ENCODE peak calls at places on chromosome 20, in ten cellular contexts. M is hepatocyte, A is RWPE1, O is heart left ventricle, H is left ventricle myocardium inferior, F is IMR-90, U is heart right ventricle, N is testis, J is neural crest cell, Z is psoas muscle. C is an unnamed sample.

GRCh38 chr20:60630609-60631008 is 621.5 kb upstream of the CDH4 start:
- DNase-seq in M (no peak), N (no peak), F (no peak), O (no peak), J (no peak), Z (no peak), H (no peak), A (peak; percentile 26), U (no peak), C (no peak)

GRCh38 chr20:21303872-21304586 is 898 bp downstream of the XRN2 start:
- DNase-seq in F (peak; percentile 18), A (no peak), U (no peak), O (no peak), H (no peak), J (no peak), M (no peak), Z (no peak), N (no peak), C (no peak)

GRCh38 chr20:32685541-32686529 is 12.1 kb upstream of the C20orf203 start:
- DNase-seq in H (peak; percentile 46), M (peak; percentile 84), N (no peak), O (peak; percentile 61), F (peak; percentile 93), U (peak; percentile 40), J (no peak), A (peak; percentile 82), Z (no peak), C (no peak)

GRCh38 chr20:38145094-38146075 is 19.7 kb downstream of the TGM2 start:
- DNase-seq in Z (no peak), U (no peak), N (no peak), H (no peak), A (no peak), F (peak; percentile 87), J (no peak), O (no peak), M (no peak), C (no peak)

GRCh38 chr20:56781108-56781739 is 152.1 kb downstream of the TFAP2C start:
- DNase-seq in H (no peak), J (no peak), Z (peak; percentile 77), N (no peak), A (no peak), U (no peak), O (no peak), F (no peak), M (no peak), C (no peak)

GRCh38 chr20:40675599-40676221 is 13.3 kb downstream of the MAFB start:
- DNase-seq in H (no peak), O (no peak), J (no peak), Z (no peak), U (no peak), N (no peak), M (no peak), A (no peak), F (no peak), C (no peak)

GRCh38 chr20:59827138-59828056 is 106.0 kb downstream of the SYCP2 start:
- DNase-seq in F (no peak), H (no peak), U (no peak), A (no peak), O (no peak), J (no peak), Z (no peak), M (no peak), N (peak; percentile 12), C (no peak)

GRCh38 chr20:62503414-62504178 is 27.8 kb upstream of the GATA5 start:
- DNase-seq in N (no peak), A (no peak), J (no peak), F (no peak), H (no peak), O (no peak), U (peak; percentile 9), M (no peak), Z (no peak), C (no peak)

DNA sequence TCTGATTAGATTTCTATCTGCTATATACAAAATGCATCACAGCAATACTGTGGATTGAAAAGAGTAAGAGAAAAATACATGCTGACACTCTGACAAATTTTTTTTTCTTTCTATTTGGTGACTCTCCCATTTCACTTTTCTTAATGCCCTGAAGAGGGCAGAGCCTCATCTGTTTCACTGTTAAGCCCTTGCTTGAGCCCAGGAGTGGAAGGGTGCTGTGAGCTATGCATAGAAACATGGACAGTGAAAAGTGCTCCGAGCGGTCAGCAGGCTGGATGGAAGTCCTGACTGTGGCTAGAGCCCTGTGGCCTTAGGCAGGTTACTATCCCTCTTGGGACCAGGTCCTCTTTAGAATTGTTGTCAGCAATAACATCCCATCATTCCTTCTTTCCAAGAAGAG is 17.4 kb upstream of the CSE1L start:
- DNase-seq in J (no peak), F (peak; percentile 41), M (peak; percentile 30), A (peak; percentile 34), H (no peak), O (no peak), N (no peak), Z (no peak), U (no peak), C (no peak)
- TF ChIP-seq CTCF in J (peak; percentile 52), F (peak; percentile 35), M (peak; percentile 33), A (peak; percentile 55), H (peak; percentile 24), O (peak; percentile 19), N (no peak), Z (no peak), U (no peak), C (peak; percentile 28)

GRCh38 chr20:47662483-47663353 is 122.6 kb downstream of the SULF2 start:
- DNase-seq in F (no peak), H (no peak), J (no peak), A (no peak), U (no peak), N (peak; percentile 37), M (no peak), Z (no peak), O (no peak), C (no peak)

GRCh38 chr20:47660983-47661711 is 124.1 kb downstream of the SULF2 start:
- DNase-seq in N (no peak), Z (no peak), H (no peak), J (no peak), A (no peak), M (no peak), O (no peak), U (no peak), F (no peak), C (no peak)

GRCh38 chr20:47660602-47660905 is 124.7 kb downstream of the SULF2 start:
- DNase-seq in Z (no peak), O (no peak), N (no peak), F (no peak), A (no peak), H (no peak), M (no peak), U (no peak), J (no peak), C (no peak)

GRCh38 chr20:47661714-47662113 is 123.6 kb downstream of the SULF2 start:
- DNase-seq in F (no peak), J (no peak), U (no peak), N (no peak), O (no peak), H (no peak), M (no peak), A (no peak), Z (no peak), C (no peak)

DNA sequence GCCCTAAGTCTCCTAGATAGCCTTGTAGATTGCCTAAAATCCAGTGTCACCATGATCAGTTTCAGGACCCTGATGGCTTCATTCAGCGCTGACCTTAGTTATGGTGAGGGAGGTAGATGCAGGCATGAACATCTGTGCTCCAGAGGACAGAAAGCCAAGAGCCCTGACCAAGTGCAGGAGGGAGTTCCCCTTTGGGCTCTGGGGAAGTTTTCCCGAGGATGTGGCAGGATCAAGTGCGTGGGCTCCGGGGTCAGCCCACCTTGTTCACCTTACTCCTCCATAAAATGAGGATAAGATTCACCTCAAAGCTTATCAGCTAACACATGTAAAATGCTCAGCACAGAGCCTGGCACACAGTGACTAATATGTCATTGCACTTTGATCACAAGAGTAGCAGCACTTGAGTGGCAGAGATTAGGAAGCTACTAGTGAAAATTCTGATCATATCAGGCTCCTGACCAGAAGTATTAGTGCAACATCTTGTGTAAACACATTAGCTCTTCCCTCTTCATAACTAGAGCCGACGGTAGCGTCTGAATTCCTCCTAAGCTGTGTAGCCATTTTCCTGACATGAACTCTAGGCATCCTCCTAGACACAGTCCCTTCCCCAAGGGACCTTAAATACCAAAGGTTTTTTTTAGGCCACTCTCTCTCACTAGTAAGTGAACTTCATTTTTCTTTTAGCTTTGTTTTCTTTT is 125.2 kb downstream of the SULF2 start:
- DNase-seq in J (no peak), F (no peak), O (no peak), A (no peak), H (no peak), M (no peak), N (no peak), Z (no peak), U (no peak), C (no peak)
- TF ChIP-seq CTCF in J (no peak), F (no peak), O (no peak), A (no peak), H (no peak), M (no peak), N (no peak), Z (no peak), U (no peak), C (no peak)

GRCh38 chr20:3728354-3728753 is 4.1 kb upstream of the HSPA12B start:
- DNase-seq in O (no peak), J (no peak), N (no peak), U (no peak), A (no peak), M (no peak), Z (no peak), H (no peak), F (no peak), C (no peak)

GRCh38 chr20:3729378-3729777 is 3.1 kb upstream of the HSPA12B start:
- DNase-seq in Z (peak; percentile 22), J (no peak), U (no peak), H (no peak), F (no peak), A (no peak), M (no peak), N (no peak), O (no peak), C (no peak)

GRCh38 chr20:3728876-3729275 is 3.6 kb upstream of the HSPA12B start:
- DNase-seq in Z (peak; percentile 38), N (no peak), J (no peak), U (no peak), A (no peak), O (no peak), M (no peak), H (no peak), F (no peak), C (no peak)

GRCh38 chr20:3729811-3730550 is 2.5 kb upstream of the HSPA12B start:
- DNase-seq in J (no peak), M (no peak), A (no peak), U (peak; percentile 31), F (no peak), H (peak; percentile 54), N (no peak), Z (peak; percentile 50), O (peak; percentile 57), C (no peak)

GRCh38 chr20:3727333-3728035 is 5.0 kb upstream of the HSPA12B start:
- DNase-seq in F (peak; percentile 15), O (no peak), N (peak; percentile 48), A (no peak), J (no peak), Z (peak; percentile 39), H (no peak), M (no peak), U (no peak), C (no peak)
- TF ChIP-seq CTCF in F (no peak), O (no peak), N (no peak), A (no peak), J (no peak), Z (no peak), H (no peak), M (no peak), U (no peak), C (no peak)

DNA sequence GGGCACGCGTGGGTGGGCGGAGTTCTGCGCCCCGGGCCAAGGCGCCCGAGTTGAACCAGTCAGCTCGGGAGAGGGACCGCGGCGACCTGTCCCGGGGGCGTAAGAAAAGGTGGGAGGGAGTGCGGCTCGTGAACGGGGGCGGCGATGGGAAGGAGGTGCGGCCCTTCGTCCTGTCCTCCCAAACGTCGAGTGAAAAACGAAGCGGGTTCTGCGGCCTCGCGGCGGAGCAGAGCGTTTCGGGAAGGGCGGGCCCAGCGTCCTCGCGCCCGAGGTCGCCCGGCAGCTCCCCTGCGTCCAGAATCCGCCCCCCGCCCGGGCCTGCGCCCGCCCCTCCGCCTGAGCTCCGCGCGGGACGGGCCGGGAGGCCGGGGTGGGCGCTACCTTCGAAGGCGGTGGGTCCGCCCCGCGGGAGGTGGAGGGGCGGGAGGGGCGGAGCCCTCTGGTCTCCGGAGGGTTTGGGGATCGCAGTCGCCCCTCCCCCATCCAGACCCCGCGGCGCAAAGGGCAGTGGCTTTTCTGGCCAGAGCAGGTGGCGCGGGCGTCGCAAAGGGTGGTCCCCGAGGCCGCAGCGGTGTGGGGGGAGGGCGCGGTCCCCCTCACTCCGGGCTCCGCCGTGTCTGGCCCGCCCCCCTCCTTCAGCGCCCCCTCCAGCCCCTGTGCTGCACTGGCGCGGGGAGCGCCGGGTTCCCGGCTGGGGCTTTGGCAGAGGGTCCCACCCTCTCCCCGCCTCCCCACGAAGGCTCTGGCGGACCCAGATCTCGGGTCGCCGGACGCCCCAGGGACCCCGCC is 838 bp downstream of the STMN3 start:
- DNase-seq in O (no peak), Z (peak; percentile 65), H (peak; percentile 48), N (no peak), M (peak; percentile 45), U (peak; percentile 39), J (peak; percentile 61), F (no peak), A (no peak), C (no peak)
- TF ChIP-seq CTCF in O (no peak), Z (no peak), H (no peak), N (no peak), M (peak; percentile 6), U (no peak), J (peak; percentile 28), F (no peak), A (no peak), C (no peak)